ENCODE peak calls at places on chromosomes 4 and X, in nine cellular contexts. A is mucosa of descending colon, N is AG04450, O is HFF-Myc, C is BE2C, X is fibroblast of lung, J is tibial artery, R is transverse colon, E is body of pancreas. Y is an unnamed sample.

GRCh38 chrX:68762649-68763268 is 66.1 kb upstream of the EFNB1 start:
- DNase-seq in A (peak), N (no peak), O (no peak), C (no peak), X (no peak), J (no peak), R (no peak), E (no peak), Y (no peak)

GRCh38 chr4:8855781-8856245 is 15.8 kb downstream of the HMX1 start:
- DNase-seq in A (no peak), N (no peak), O (no peak), C (peak), X (no peak), J (no peak), R (no peak), E (no peak), Y (no peak)

GRCh38 chrX:110795645-110796510 is at the start of gene CHRDL1:
- DNase-seq in A (peak), N (no peak), O (no peak), C (peak), X (peak), J (peak), R (peak), E (peak), Y (no peak)

GRCh38 chrX:119407681-119408080 is 8.5 kb downstream of the SLC25A43 start:
- DNase-seq in A (no peak), N (no peak), O (no peak), C (no peak), X (peak), J (no peak), R (no peak), E (no peak), Y (no peak)

GRCh38 chr4:176277162-176277904 is 8.3 kb upstream of the ASB5 start:
- DNase-seq in A (peak), N (peak), O (no peak), C (peak), X (peak), J (peak), R (peak), E (peak), Y (no peak)

GRCh38 chr4:13544556-13545393 is 467 bp upstream of the NKX3-2 start:
- DNase-seq in A (peak), N (peak), O (no peak), C (peak), X (peak), J (peak), R (peak), E (peak), Y (no peak)

GRCh38 chr4:103008875-103009729 is 10.4 kb downstream of the SLC9B1 start:
- DNase-seq in A (peak), N (peak), O (peak), C (peak), X (peak), J (no peak), R (no peak), E (no peak), Y (no peak)

GRCh38 chrX:139202742-139203410 is 327.7 kb upstream of the F9 start:
- DNase-seq in A (no peak), N (no peak), O (no peak), C (no peak), X (no peak), J (no peak), R (no peak), E (no peak), Y (no peak)

GRCh38 chr4:109979932-109980717 is 67.4 kb downstream of the EGF start:
- DNase-seq in A (no peak), N (peak), O (no peak), C (no peak), X (peak), J (no peak), R (no peak), E (no peak), Y (no peak)

GRCh38 chr4:48558026-48558425 is 68.0 kb downstream of the ZAR1 start:
- DNase-seq in A (no peak), N (no peak), O (no peak), C (no peak), X (no peak), J (no peak), R (no peak), E (no peak), Y (no peak)

GRCh38 chr4:11183358-11183745 is 245.3 kb downstream of the HS3ST1 start:
- DNase-seq in A (no peak), N (no peak), O (no peak), C (no peak), X (peak), J (no peak), R (no peak), E (no peak), Y (no peak)

GRCh38 chr4:185269286-185269685 is 59.9 kb downstream of the SNX25 start:
- DNase-seq in A (no peak), N (no peak), O (no peak), C (no peak), X (peak), J (no peak), R (no peak), E (no peak), Y (no peak)

GRCh38 chr4:98498774-98499173 is 159.6 kb downstream of the TSPAN5 start:
- DNase-seq in A (no peak), N (no peak), O (no peak), C (no peak), X (no peak), J (no peak), R (no peak), E (no peak), Y (no peak)

GRCh38 chrX:46959985-46960700 is 47.9 kb downstream of the JADE3 start:
- DNase-seq in A (no peak), N (no peak), O (no peak), C (no peak), X (no peak), J (no peak), R (no peak), E (no peak), Y (no peak)

GRCh38 chrX:41334866-41335589 is 1.1 kb downstream of the DDX3X start:
- DNase-seq in A (peak), N (no peak), O (no peak), C (peak), X (peak), J (peak), R (peak), E (peak), Y (peak)

GRCh38 chr4:110498420-110498819 is 22.5 kb downstream of the ENPEP start:
- DNase-seq in A (no peak), N (no peak), O (no peak), C (no peak), X (no peak), J (no peak), R (no peak), E (no peak), Y (no peak)

GRCh38 chrX:91331476-91331875 is 103.2 kb upstream of the PABPC5 start:
- DNase-seq in A (no peak), N (no peak), O (no peak), C (no peak), X (no peak), J (no peak), R (no peak), E (no peak), Y (no peak)

GRCh38 chrX:41922694-41923171 is 621 bp downstream of the CASK start:
- DNase-seq in A (peak), N (no peak), O (no peak), C (peak), X (peak), J (peak), R (peak), E (peak), Y (no peak)

GRCh38 chr4:138938371-138938699 is 77.2 kb upstream of the NOCT start:
- DNase-seq in A (no peak), N (peak), O (peak), C (no peak), X (peak), J (no peak), R (no peak), E (no peak), Y (no peak)

GRCh38 chr4:2806392-2807355 is 13.8 kb downstream of the SH3BP2 start:
- DNase-seq in A (peak), N (no peak), O (no peak), C (no peak), X (no peak), J (no peak), R (peak), E (peak), Y (no peak)

GRCh38 chr4:154643493-154643892 is 31.0 kb upstream of the FGG start:
- DNase-seq in A (no peak), N (no peak), O (no peak), C (no peak), X (no peak), J (no peak), R (no peak), E (no peak), Y (no peak)

GRCh38 chr4:75708218-75708691 is 16.1 kb upstream of the USO1 start:
- DNase-seq in A (peak), N (no peak), O (no peak), C (no peak), X (no peak), J (no peak), R (peak), E (no peak), Y (no peak)

DNA sequence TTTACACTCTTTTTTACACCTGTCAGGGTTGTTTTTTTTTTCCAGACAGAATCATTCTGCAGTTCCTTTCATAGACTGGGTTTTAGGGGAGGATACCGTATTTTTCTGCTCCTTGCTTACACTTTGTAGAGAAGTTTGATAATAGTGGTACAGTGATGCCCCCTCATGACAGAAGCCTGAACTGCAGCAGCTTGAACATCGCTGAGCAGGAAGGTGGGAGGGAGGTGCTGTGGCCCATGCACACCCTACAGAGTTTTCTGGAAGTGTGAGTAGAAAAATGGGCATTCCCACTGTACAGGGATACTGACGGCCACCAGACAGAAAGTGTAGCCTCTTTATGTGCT is 54.5 kb downstream of the RAB40A start:
- DNase-seq in A (peak), N (peak), O (no peak), C (peak), X (peak), J (peak), R (peak), E (peak), Y (peak)
- H3K4me3 ChIP-seq in A (no peak), N (no peak), O (no peak), C (peak), X (peak), J (peak), R (no peak), E (no peak), Y (peak)

DNA sequence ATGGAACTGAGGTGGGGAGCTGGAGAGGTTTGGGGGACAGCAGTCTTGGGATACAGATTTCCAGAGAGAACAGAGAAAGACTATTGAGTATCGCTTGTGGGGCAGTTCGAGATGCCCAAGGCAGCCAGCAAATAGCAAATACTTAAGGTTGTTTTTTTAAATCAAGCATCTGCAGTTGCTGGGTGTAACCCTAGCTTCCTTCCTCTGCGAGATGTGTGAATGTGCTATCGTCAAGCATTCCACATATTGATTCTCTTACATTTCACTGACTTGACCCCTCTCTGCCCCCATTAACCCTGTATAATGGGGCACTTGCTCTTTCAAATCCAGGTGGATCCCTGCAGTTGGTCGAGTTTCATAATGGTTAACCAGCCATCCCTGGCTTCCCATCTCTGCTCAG is 23.5 kb downstream of the KCNE5 start:
- DNase-seq in A (no peak), N (no peak), O (no peak), C (no peak), X (no peak), J (no peak), R (no peak), E (no peak), Y (no peak)
- TF ChIP-seq CTCF in A (no peak), N (no peak), O (no peak), C (no peak), X (no peak), J (no peak), R (no peak), E (no peak), Y (no peak)

GRCh38 chr4:73730854-73731253 is 9.5 kb upstream of the CXCL8 start:
- DNase-seq in A (no peak), N (no peak), O (no peak), C (no peak), X (no peak), J (no peak), R (no peak), E (no peak), Y (no peak)
- H3K4me3 ChIP-seq in A (no peak), N (no peak), O (no peak), C (no peak), X (no peak), J (no peak), R (no peak), E (no peak), Y (no peak)

GRCh38 chr4:17577660-17578481 is 873 bp downstream of the LAP3 start:
- DNase-seq in A (peak), N (no peak), O (no peak), C (peak), X (peak), J (peak), R (peak), E (peak), Y (peak)
- TF ChIP-seq CTCF in A (no peak), N (peak), O (no peak), C (no peak), X (peak), J (no peak), R (no peak), E (no peak), Y (no peak)

GRCh38 chr4:168811793-168812651 is 198.0 kb downstream of the CBR4 start:
- DNase-seq in A (no peak), N (no peak), O (peak), C (no peak), X (peak), J (no peak), R (no peak), E (no peak), Y (no peak)
- H3K4me3 ChIP-seq in A (no peak), N (no peak), O (peak), C (no peak), X (no peak), J (no peak), R (no peak), E (no peak), Y (peak)

DNA sequence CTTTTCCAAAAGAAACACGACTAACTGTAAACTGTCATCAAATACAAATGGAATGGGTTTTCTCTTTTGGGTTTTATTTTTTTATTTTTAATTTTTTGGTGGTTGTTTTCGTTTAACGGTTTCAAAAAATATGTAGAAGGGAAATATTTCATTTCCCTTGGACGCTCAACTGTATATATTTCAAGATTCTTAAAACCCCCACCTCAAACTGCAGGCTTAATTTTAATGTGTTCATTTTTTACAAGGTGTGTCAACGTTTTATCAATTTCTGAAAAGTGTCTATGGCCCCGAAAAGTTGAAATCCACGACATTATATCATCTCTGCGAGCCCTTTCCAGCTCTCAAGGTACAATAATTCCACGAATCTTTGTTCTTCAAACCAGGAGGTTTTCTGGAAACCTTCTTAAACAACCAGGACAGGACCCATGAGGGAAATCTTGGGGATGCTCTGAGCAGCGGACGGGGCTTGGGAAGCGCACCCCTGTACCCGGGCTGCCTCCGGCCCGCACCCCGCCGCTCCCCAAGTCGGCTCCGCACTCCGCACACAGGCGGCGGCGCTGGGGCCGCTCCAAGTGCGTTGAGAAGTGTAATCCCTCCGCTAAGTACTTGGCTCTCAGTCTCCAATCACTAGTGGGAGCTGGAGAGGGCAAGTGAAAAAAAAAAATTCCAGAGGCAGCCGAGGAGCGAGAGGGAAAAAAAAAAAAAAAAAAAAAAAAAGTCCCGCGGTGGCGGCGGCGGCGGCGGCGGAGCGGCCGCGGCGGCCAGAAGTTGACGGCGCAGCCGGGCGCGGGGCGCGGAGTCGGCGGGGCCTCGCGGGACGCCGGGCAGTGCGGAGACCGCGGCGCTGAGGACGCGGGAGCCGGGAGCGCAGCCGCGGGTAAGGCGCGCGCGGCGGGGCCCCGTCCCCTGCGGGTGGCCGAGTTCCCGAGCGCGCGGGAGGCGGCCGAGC is at the start of gene BMPR1B:
- DNase-seq in A (peak), N (peak), O (no peak), C (peak), X (peak), J (peak), R (no peak), E (peak), Y (no peak)
- TF ChIP-seq CTCF in A (no peak), N (peak), O (no peak), C (peak), X (peak), J (no peak), R (no peak), E (no peak), Y (no peak)

GRCh38 chrX:136781180-136781797 is 557 bp upstream of the ARHGEF6 start:
- DNase-seq in A (no peak), N (no peak), O (no peak), C (no peak), X (no peak), J (no peak), R (no peak), E (no peak), Y (no peak)
- H3K4me3 ChIP-seq in A (no peak), N (no peak), O (peak), C (peak), X (peak), J (peak), R (no peak), E (no peak), Y (peak)

GRCh38 chr4:183444149-183444952 is at the start of gene CDKN2AIP:
- DNase-seq in A (peak), N (peak), O (peak), C (peak), X (peak), J (peak), R (peak), E (peak), Y (peak)
- TF ChIP-seq CTCF in A (no peak), N (peak), O (peak), C (peak), X (no peak), J (peak), R (no peak), E (peak), Y (no peak)